ENCODE peak calls at places on chromosome 6, in five cellular contexts. L, O, U, Q and K are unnamed samples.

GRCh38 chr6:1554881-1555569 is 54.7 kb upstream of the FOXC1 start:
- DNase-seq in L (peak), O (no peak), U (peak), Q (peak), K (no peak)

GRCh38 chr6:44107017-44107416 is 20.2 kb downstream of the MRPL14 start:
- DNase-seq in L (no peak), O (no peak), U (no peak), Q (no peak), K (no peak)

GRCh38 chr6:116397960-116398359 is 27.2 kb downstream of the DSE start:
- DNase-seq in L (no peak), O (no peak), U (no peak), Q (no peak), K (no peak)

GRCh38 chr6:111663692-111664564 is 58.2 kb upstream of the TRAF3IP2 start:
- DNase-seq in L (peak), O (no peak), U (no peak), Q (peak), K (no peak)

GRCh38 chr6:137901454-137901853 is 34.4 kb downstream of the TNFAIP3 start:
- DNase-seq in L (no peak), O (no peak), U (no peak), Q (no peak), K (no peak)

GRCh38 chr6:44133003-44133931 is 5.9 kb downstream of the TMEM63B start:
- DNase-seq in L (peak), O (peak), U (no peak), Q (peak), K (no peak)

GRCh38 chr6:133244502-133244901 is 3.3 kb downstream of the EYA4 start:
- DNase-seq in L (no peak), O (no peak), U (no peak), Q (no peak), K (no peak)

GRCh38 chr6:15791401-15792137 is 128.7 kb upstream of the DTNBP1 start:
- DNase-seq in L (no peak), O (no peak), U (no peak), Q (no peak), K (no peak)

GRCh38 chr6:43735642-43736199 is 34.3 kb upstream of the VEGFA start:
- DNase-seq in L (no peak), O (no peak), U (no peak), Q (no peak), K (no peak)

GRCh38 chr6:107032051-107032450 is 4.1 kb downstream of the MTRES1 start:
- DNase-seq in L (no peak), O (no peak), U (no peak), Q (no peak), K (no peak)

GRCh38 chr6:170211404-170212025 is 79.4 kb downstream of the DLL1 start:
- DNase-seq in L (peak), O (no peak), U (no peak), Q (no peak), K (no peak)

GRCh38 chr6:144013486-144013909 is 5.4 kb upstream of the PLAGL1 start:
- DNase-seq in L (peak), O (peak), U (peak), Q (peak), K (peak)

GRCh38 chr6:37822851-37823682 is 3.5 kb downstream of the ZFAND3 start:
- DNase-seq in L (no peak), O (no peak), U (peak), Q (no peak), K (no peak)

GRCh38 chr6:101114703-101115102 is 233.6 kb upstream of the ASCC3 start:
- DNase-seq in L (no peak), O (peak), U (peak), Q (no peak), K (no peak)

GRCh38 chr6:7998103-7998725 is 66.0 kb downstream of the BLOC1S5 start:
- DNase-seq in L (no peak), O (no peak), U (no peak), Q (no peak), K (no peak)

GRCh38 chr6:129923520-129923919 is 62.4 kb upstream of the TMEM244 start:
- DNase-seq in L (no peak), O (no peak), U (peak), Q (no peak), K (no peak)

GRCh38 chr6:44003345-44004061 is 123.7 kb downstream of the MRPL14 start:
- DNase-seq in L (peak), O (no peak), U (no peak), Q (no peak), K (no peak)

GRCh38 chr6:48397887-48398286 is 286.9 kb upstream of the PTCHD4 start:
- DNase-seq in L (no peak), O (no peak), U (no peak), Q (no peak), K (no peak)

GRCh38 chr6:15017251-15017650 is 228.6 kb upstream of the JARID2 start:
- DNase-seq in L (no peak), O (no peak), U (peak), Q (peak), K (no peak)

GRCh38 chr6:167795874-167796667 is 30.6 kb upstream of the AFDN start:
- DNase-seq in L (peak), O (no peak), U (no peak), Q (peak), K (no peak)

GRCh38 chr6:109406196-109406595 is 23.9 kb upstream of the CD164 start:
- DNase-seq in L (no peak), O (no peak), U (no peak), Q (no peak), K (no peak)

GRCh38 chr6:1296542-1296941 is 15.4 kb upstream of the FOXQ1 start:
- DNase-seq in L (no peak), O (no peak), U (no peak), Q (no peak), K (no peak)

GRCh38 chr6:4253604-4254211 is 118.3 kb upstream of the ECI2 start:
- DNase-seq in L (no peak), O (peak), U (peak), Q (no peak), K (no peak)

GRCh38 chr6:11682525-11682924 is 96.1 kb downstream of the ADTRP start:
- DNase-seq in L (no peak), O (no peak), U (no peak), Q (no peak), K (no peak)

GRCh38 chr6:44272529-44272928 is 2.3 kb downstream of the TMEM151B start:
- DNase-seq in L (no peak), O (no peak), U (no peak), Q (no peak), K (no peak)

GRCh38 chr6:150770631-150771030 is 94.9 kb upstream of the MTHFD1L start:
- DNase-seq in L (no peak), O (no peak), U (no peak), Q (no peak), K (no peak)

GRCh38 chr6:129671442-129672344 is 38.3 kb downstream of the ARHGAP18 start:
- DNase-seq in L (peak), O (no peak), U (no peak), Q (no peak), K (no peak)

GRCh38 chr6:150539568-150539967 is 60.1 kb upstream of the PLEKHG1 start:
- DNase-seq in L (no peak), O (no peak), U (no peak), Q (no peak), K (no peak)

GRCh38 chr6:142223938-142224337 is 76.9 kb downstream of the VTA1 start:
- DNase-seq in L (no peak), O (no peak), U (no peak), Q (no peak), K (no peak)

GRCh38 chr6:146775227-146775626 is 176.5 kb downstream of the ADGB start:
- DNase-seq in L (no peak), O (no peak), U (no peak), Q (no peak), K (no peak)
- TF ChIP-seq CTCF in L (no peak), O (no peak), U (no peak), Q (no peak), K (no peak)

GRCh38 chr6:28212510-28213212 is 12.4 kb upstream of the ZSCAN9 start:
- DNase-seq in L (peak), O (peak), U (peak), Q (no peak), K (no peak)
- TF ChIP-seq CTCF in L (no peak), O (no peak), U (peak), Q (no peak), K (no peak)

GRCh38 chr6:74870403-74870802 is 335.4 kb downstream of the COL12A1 start:
- DNase-seq in L (no peak), O (peak), U (peak), Q (no peak), K (no peak)
- TF ChIP-seq CTCF in L (no peak), O (peak), U (peak), Q (peak), K (no peak)

GRCh38 chr6:40755046-40755681 is 168.0 kb upstream of the LRFN2 start:
- DNase-seq in L (no peak), O (no peak), U (peak), Q (no peak), K (no peak)
- TF ChIP-seq CTCF in L (no peak), O (no peak), U (peak), Q (no peak), K (no peak)

GRCh38 chr6:31652925-31653724 is 664 bp upstream of the BAG6 start:
- DNase-seq in L (peak), O (no peak), U (no peak), Q (peak), K (no peak)
- TF ChIP-seq CTCF in L (no peak), O (no peak), U (no peak), Q (no peak), K (no peak)

GRCh38 chr6:63507096-63507495 is 65.2 kb upstream of the LOC128125822 start:
- DNase-seq in L (no peak), O (no peak), U (no peak), Q (no peak), K (no peak)
- TF ChIP-seq CTCF in L (no peak), O (no peak), U (no peak), Q (no peak), K (no peak)

GRCh38 chr6:13260116-13260598 is 68.2 kb downstream of the TBC1D7 start:
- DNase-seq in L (no peak), O (no peak), U (no peak), Q (no peak), K (no peak)

GRCh38 chr6:13260831-13261230 is 67.5 kb downstream of the TBC1D7 start:
- DNase-seq in L (no peak), O (no peak), U (no peak), Q (no peak), K (no peak)

GRCh38 chr6:13259393-13259792 is 68.9 kb downstream of the TBC1D7 start:
- DNase-seq in L (no peak), O (no peak), U (no peak), Q (no peak), K (no peak)

GRCh38 chr6:13262302-13263006 is 65.9 kb downstream of the TBC1D7 start:
- DNase-seq in L (no peak), O (no peak), U (no peak), Q (no peak), K (no peak)

DNA sequence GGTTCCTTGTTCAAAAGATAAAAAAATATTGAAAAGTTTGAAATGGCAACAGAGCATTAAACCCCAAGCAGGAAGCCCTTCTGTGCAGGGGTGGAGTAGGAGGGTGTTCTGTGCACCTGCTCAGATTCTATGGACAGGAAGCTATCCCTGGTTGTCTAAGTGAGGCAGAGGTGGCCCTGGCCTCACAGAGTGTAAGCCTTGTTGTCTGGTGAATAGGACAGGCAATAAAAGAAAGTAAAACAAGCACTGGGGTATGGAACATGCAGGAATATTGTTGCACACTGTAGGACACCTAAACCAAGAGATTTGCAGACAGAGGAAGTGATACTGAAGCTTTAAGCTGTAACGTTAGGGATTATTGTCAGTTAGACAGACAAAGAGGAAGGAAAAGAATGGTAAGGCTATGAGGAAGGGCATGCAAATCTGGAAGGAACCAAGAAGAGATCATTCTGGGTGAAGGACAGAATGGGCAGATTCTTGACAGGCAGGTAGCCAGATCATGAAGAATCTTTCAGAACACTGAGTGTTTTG is 66.8 kb downstream of the TBC1D7 start:
- DNase-seq in L (no peak), O (no peak), U (no peak), Q (no peak), K (no peak)
- TF ChIP-seq CTCF in L (no peak), O (no peak), U (no peak), Q (no peak), K (no peak)

DNA sequence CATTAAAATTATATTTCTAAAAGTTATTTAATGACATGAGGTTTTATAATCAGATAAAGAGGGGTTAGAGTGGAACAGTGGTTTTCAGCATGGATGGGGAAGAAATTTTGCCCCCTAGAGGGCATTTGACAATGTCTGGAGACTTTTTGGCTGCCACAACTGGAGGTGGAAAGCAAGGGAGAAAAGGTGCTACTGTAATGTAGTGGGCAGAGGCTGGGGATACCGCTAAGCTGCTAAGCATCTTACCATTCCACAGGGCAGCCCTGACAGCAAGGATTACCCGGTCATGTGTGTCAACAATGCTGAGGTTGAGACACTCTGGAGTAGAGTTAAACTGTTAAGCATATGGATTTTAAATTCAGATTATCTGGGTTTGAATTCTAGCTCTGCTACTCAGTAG is 52.9 kb upstream of the FABP7 start:
- DNase-seq in L (no peak), O (no peak), U (peak), Q (no peak), K (no peak)
- TF ChIP-seq CTCF in L (no peak), O (peak), U (peak), Q (peak), K (peak)